ENCODE peak calls at places on chromosome 1, in seven cellular contexts. J is EL, M is T-cell, F is nephron progenitor cell, S is EH, L is SK-N-SH, B is NCI-H2081. T is an unnamed sample.

GRCh38 chr1:69671363-69672010 is 103.8 kb downstream of the LRRC7 start:
- DNase-seq in J (peak), M (no peak), F (no peak), S (peak), L (no peak), B (no peak), T (peak)

GRCh38 chr1:165355977-165356811 is at the start of gene LMX1A:
- DNase-seq in J (no peak), M (no peak), F (peak), S (peak), L (no peak), B (no peak), T (no peak)

GRCh38 chr1:227789042-227789880 is 26.2 kb upstream of the PRSS38 start:
- DNase-seq in J (peak), M (no peak), F (no peak), S (peak), L (peak), B (no peak), T (no peak)

GRCh38 chr1:27609618-27610240 is 5.8 kb upstream of the AHDC1 start:
- DNase-seq in J (no peak), M (no peak), F (no peak), S (no peak), L (no peak), B (no peak), T (no peak)

GRCh38 chr1:58440696-58441095 is 105.8 kb downstream of the OMA1 start:
- DNase-seq in J (no peak), M (no peak), F (no peak), S (no peak), L (no peak), B (no peak), T (no peak)

GRCh38 chr1:220594356-220594755 is 66.4 kb downstream of the MARK1 start:
- DNase-seq in J (peak), M (no peak), F (no peak), S (peak), L (no peak), B (no peak), T (no peak)

GRCh38 chr1:149887456-149888159 is 11.8 kb upstream of the BOLA1 start:
- DNase-seq in J (peak), M (peak), F (peak), S (peak), L (peak), B (peak), T (peak)

GRCh38 chr1:203593723-203594122 is 32.9 kb upstream of the ATP2B4 start:
- DNase-seq in J (peak), M (peak), F (no peak), S (no peak), L (no peak), B (no peak), T (no peak)